ENCODE peak calls at places on chromosomes 11 and 22, in four cellular contexts. K, R, H and A are unnamed samples.

GRCh38 chr11:119023741-119024140 is 5.2 kb downstream of the TRAPPC4 start:
- DNase-seq in K (no peak), R (no peak), H (no peak), A (no peak)

GRCh38 chr22:41256254-41256897 is 15.6 kb upstream of the CHADL start:
- DNase-seq in H (no peak), K (no peak), R (no peak), A (no peak)

GRCh38 chr11:59829358-59829757 is 15.9 kb downstream of the CBLIF start:
- DNase-seq in R (no peak), K (no peak), H (no peak), A (no peak)

GRCh38 chr11:94958118-94958517 is 15.2 kb downstream of the CWC15 start:
- DNase-seq in K (no peak), H (no peak), R (no peak), A (no peak)

GRCh38 chr11:134752964-134753804 is 341.1 kb upstream of the B3GAT1 start:
- DNase-seq in H (no peak), K (no peak), R (no peak), A (no peak)

GRCh38 chr11:117887431-117888139 is 11.1 kb upstream of the FXYD6 start:
- DNase-seq in K (no peak), R (no peak), H (no peak), A (no peak)

GRCh38 chr22:40666151-40666848 is 13.0 kb upstream of the MCHR1 start:
- DNase-seq in K (no peak), H (no peak), R (no peak), A (no peak)

GRCh38 chr11:120471131-120471530 is 40.4 kb upstream of the GRIK4 start:
- DNase-seq in H (no peak), K (no peak), R (no peak), A (no peak)

GRCh38 chr11:68819362-68819761 is 22.4 kb downstream of the CPT1A start:
- DNase-seq in K (no peak), H (no peak), R (no peak), A (no peak)

GRCh38 chr11:47768090-47768620 is 1.0 kb upstream of the FNBP4 start:
- DNase-seq in K (peak), R (no peak), H (peak), A (no peak)

GRCh38 chr11:85316967-85317366 is 310.2 kb downstream of the DLG2 start:
- DNase-seq in K (no peak), H (no peak), R (no peak), A (no peak)

GRCh38 chr11:112523477-112523876 is 262.8 kb upstream of the PLET1 start:
- DNase-seq in H (peak), K (no peak), R (no peak), A (peak)

GRCh38 chr11:8596504-8597046 is 2.5 kb upstream of the STK33 start:
- DNase-seq in R (no peak), H (no peak), K (no peak), A (no peak)

GRCh38 chr11:8601376-8602133 is 7.5 kb upstream of the STK33 start:
- DNase-seq in R (no peak), K (no peak), H (no peak), A (no peak)

GRCh38 chr11:8593455-8593854 is 573 bp downstream of the STK33 start:
- DNase-seq in K (no peak), R (no peak), H (peak), A (no peak)

GRCh38 chr11:8593935-8594909 is at the start of gene STK33:
- DNase-seq in R (peak), K (no peak), H (peak), A (peak)

DNA sequence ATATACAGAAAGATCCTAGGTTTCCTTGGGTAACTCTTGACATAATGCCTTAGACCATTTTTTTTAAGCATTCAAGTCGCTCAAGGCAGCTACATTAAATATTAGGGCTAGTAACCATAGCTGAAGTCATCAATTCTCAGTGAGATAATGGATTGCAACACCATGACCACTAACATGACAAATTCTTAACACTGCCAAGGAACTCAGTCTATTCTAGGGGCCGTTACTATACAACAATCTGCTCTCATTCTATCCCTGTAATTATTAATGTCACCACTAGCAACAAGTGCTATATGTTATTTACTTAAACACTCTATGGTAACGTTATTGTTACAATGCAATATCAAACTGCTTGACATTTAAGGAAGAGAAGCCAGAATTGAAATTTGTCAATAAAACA is 3.2 kb upstream of the STK33 start:
- DNase-seq in H (no peak), R (no peak), K (no peak), A (no peak)
- TF ChIP-seq FOXJ3 in H (no peak), R (no peak), K (no peak), A (no peak)

DNA sequence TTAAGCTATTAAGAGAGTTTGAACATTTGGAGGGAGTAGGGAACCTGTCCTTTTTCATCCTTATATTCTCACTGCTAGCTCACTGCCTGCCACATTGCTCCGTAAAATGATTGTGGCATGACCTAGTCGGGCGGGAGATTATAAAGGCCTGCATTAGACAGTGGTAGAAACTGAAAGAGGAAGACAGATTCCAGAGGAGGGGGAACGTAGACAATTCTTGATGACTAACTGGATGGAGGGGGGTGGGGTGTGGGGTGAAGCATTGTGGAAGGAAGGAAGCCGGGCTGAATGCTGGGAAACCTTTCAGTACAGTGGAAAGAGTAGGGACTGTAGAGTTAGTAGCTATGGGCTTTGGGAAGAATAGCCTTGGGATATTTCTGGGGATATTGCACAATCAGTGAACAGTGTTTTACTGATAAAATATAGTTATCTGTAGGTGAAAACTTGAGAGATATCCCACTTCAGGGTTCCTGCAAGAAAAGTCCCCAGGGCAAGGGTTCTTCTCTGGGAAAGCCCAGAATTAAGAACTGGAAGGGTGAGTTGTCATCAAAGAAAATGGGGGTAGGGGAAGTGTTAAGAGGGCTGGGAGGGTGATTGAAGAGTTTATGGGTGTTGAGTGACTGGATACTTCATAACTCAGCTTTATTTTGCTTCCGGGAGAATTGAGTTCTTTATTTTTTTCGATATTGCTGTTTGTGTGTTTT is 2.1 kb downstream of the MED15 start:
- DNase-seq in H (peak), K (peak), R (peak), A (no peak)
- TF ChIP-seq FOXJ3 in H (no peak), K (no peak), R (no peak), A (no peak)

GRCh38 chr11:107859459-107860239 is 1.1 kb upstream of the SLC35F2 start:
- DNase-seq in K (peak), H (peak), R (no peak), A (peak)

GRCh38 chr11:107856981-107857517 is 1.5 kb downstream of the SLC35F2 start:
- DNase-seq in R (no peak), H (no peak), K (peak), A (no peak)

GRCh38 chr11:107856180-107856980 is 2.2 kb downstream of the SLC35F2 start:
- DNase-seq in K (peak), H (no peak), R (no peak), A (no peak)

GRCh38 chr11:107858217-107859070 is at the start of gene SLC35F2:
- DNase-seq in R (peak), K (peak), H (peak), A (peak)

GRCh38 chr11:107857550-107858216 is 904 bp downstream of the SLC35F2 start:
- DNase-seq in K (peak), H (no peak), R (no peak), A (no peak)
- TF ChIP-seq FOXJ3 in K (no peak), H (no peak), R (no peak), A (no peak)

GRCh38 chr11:2074266-2074825 is 64.8 kb downstream of the IGF2 start:
- DNase-seq in K (peak), R (no peak), H (no peak), A (peak)

GRCh38 chr11:2077061-2077802 is 62.0 kb downstream of the IGF2 start:
- DNase-seq in R (peak), K (no peak), H (no peak), A (no peak)

GRCh38 chr11:2076441-2076840 is 62.7 kb downstream of the IGF2 start:
- DNase-seq in K (no peak), H (no peak), R (no peak), A (no peak)

GRCh38 chr11:2071748-2072385 is 67.3 kb downstream of the IGF2 start:
- DNase-seq in K (no peak), H (no peak), R (no peak), A (no peak)

GRCh38 chr11:2072551-2073261 is 66.5 kb downstream of the IGF2 start:
- DNase-seq in H (no peak), K (peak), R (no peak), A (no peak)
- TF ChIP-seq FOXJ3 in H (no peak), K (no peak), R (no peak), A (no peak)

GRCh38 chr22:45877651-45878050 is 99.3 kb downstream of the WNT7B start:
- DNase-seq in H (no peak), K (no peak), R (no peak), A (no peak)
- TF ChIP-seq FOXJ3 in H (no peak), K (no peak), R (no peak), A (no peak)

GRCh38 chr11:129333873-129334272 is 41.8 kb upstream of the BARX2 start:
- DNase-seq in K (no peak), R (no peak), H (no peak), A (no peak)
- TF ChIP-seq FOXJ3 in K (no peak), R (no peak), H (no peak), A (no peak)

GRCh38 chr22:45455621-45456020 is 42.1 kb downstream of the RIBC2 start:
- DNase-seq in H (peak), R (no peak), K (no peak), A (no peak)

GRCh38 chr22:45454260-45454659 is 40.8 kb downstream of the RIBC2 start:
- DNase-seq in H (no peak), K (no peak), R (no peak), A (no peak)

GRCh38 chr22:45456811-45457210 is 43.3 kb downstream of the RIBC2 start:
- DNase-seq in K (no peak), H (no peak), R (no peak), A (no peak)

GRCh38 chr22:45453764-45454163 is 40.3 kb downstream of the RIBC2 start:
- DNase-seq in K (no peak), R (no peak), H (no peak), A (no peak)

GRCh38 chr22:45455212-45455611 is 41.7 kb downstream of the RIBC2 start:
- DNase-seq in H (peak), R (no peak), K (no peak), A (no peak)
- TF ChIP-seq FOXJ3 in H (no peak), R (no peak), K (no peak), A (no peak)

DNA sequence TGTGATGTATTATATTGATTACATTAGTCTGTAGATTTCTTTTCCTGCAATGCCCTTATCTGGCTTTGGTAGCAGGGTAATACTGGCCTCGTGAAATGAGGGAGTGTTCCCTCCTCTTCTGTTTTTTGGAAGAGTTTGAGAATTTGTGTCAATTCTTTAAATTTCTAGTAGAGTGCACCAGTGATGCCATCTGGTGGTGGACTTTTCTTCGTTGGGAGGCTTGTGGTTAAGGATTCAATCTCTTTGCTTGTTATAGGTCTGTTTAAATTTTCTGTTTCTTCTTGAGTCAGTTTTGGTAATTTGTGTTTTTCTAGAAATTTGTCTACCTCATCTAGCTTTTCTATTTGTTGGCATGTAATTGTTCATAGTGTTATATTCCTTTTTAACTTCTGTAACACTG is 18.9 kb downstream of the SHANK3 start:
- DNase-seq in K (peak), H (no peak), R (peak), A (no peak)
- TF ChIP-seq FOXJ3 in K (no peak), H (no peak), R (no peak), A (no peak)

DNA sequence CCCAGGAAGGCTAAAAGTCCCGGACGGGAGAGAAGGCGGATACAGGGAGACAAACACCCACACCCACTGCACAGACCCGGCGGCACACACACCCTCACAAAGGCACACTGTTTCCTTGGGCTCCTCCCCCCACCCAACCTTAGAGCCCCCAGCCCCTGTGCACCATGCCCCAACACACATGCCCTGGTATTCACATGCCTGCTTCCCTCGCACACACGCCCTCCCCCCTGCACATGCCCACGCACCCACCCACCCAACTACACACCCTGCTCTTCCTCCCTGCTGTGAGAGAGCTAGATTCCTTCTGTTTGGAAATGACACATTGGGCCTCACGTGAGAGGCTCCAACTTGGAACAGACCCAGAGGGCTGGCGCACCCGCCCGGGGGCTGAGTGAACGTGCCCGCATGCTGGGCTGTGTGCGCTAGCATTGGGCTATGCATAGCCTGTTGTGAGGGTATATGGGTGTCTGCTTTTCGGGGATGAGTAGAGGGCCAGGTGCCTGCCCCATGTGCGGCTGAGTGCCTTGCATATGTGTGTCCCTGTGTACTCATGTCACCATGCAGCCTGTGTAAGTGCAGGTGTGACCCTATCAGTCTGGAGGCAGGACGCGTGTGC is 518 bp upstream of the CHRM1 start:
- DNase-seq in H (peak), K (no peak), R (no peak), A (no peak)
- TF ChIP-seq FOXJ3 in H (no peak), K (no peak), R (no peak), A (no peak)

GRCh38 chr11:75333807-75334140 is 17.7 kb downstream of the ARRB1 start:
- DNase-seq in H (no peak), R (no peak), K (no peak), A (no peak)
- TF ChIP-seq FOXJ3 in H (no peak), R (no peak), K (no peak), A (no peak)